ENCODE peak calls at places on chromosomes 1 and 21, in five cellular contexts. One of them, this sample, is unnamed.

GRCh38 chr1:229947968-229948367 is 119.1 kb upstream of the GALNT2 start:
- DNase-seq in AG09319: no peak
- DNase-seq in NCI-H2081: no peak
- DNase-seq in NCI-H1417: no peak
- DNase-seq in astrocyte of the spinal cord: peak
- DNase-seq in this sample: no peak

GRCh38 chr1:156129687-156130577 is 15.4 kb downstream of the LMNA start:
- DNase-seq in AG09319: peak
- DNase-seq in NCI-H2081: peak
- DNase-seq in NCI-H1417: peak
- DNase-seq in astrocyte of the spinal cord: peak
- DNase-seq in this sample: peak

GRCh38 chr1:51621161-51621560 is 4.3 kb downstream of the OSBPL9 start:
- DNase-seq in AG09319: no peak
- DNase-seq in NCI-H2081: no peak
- DNase-seq in NCI-H1417: no peak
- DNase-seq in astrocyte of the spinal cord: no peak
- DNase-seq in this sample: no peak

GRCh38 chr1:58391056-58391455 is 155.5 kb downstream of the OMA1 start:
- DNase-seq in AG09319: no peak
- DNase-seq in NCI-H2081: no peak
- DNase-seq in NCI-H1417: no peak
- DNase-seq in astrocyte of the spinal cord: no peak
- DNase-seq in this sample: no peak

GRCh38 chr1:200207711-200208126 is 180.2 kb downstream of the NR5A2 start:
- DNase-seq in AG09319: no peak
- DNase-seq in NCI-H2081: no peak
- DNase-seq in NCI-H1417: no peak
- DNase-seq in astrocyte of the spinal cord: peak
- DNase-seq in this sample: no peak

GRCh38 chr21:45302082-45303061 is 14.7 kb upstream of the POFUT2 start:
- DNase-seq in AG09319: no peak
- DNase-seq in NCI-H2081: no peak
- DNase-seq in NCI-H1417: no peak
- DNase-seq in astrocyte of the spinal cord: peak
- DNase-seq in this sample: no peak

GRCh38 chr1:43284711-43285110 is 670 bp downstream of the C1orf210 start:
- DNase-seq in AG09319: no peak
- DNase-seq in NCI-H2081: no peak
- DNase-seq in NCI-H1417: no peak
- DNase-seq in astrocyte of the spinal cord: no peak
- DNase-seq in this sample: no peak

GRCh38 chr1:159211331-159212136 is 6.9 kb downstream of the ACKR1 start:
- DNase-seq in AG09319: no peak
- DNase-seq in NCI-H2081: peak
- DNase-seq in NCI-H1417: no peak
- DNase-seq in astrocyte of the spinal cord: no peak
- DNase-seq in this sample: peak

GRCh38 chr1:62572476-62572875 is 24.8 kb upstream of the ANGPTL3 start:
- DNase-seq in AG09319: no peak
- DNase-seq in NCI-H2081: no peak
- DNase-seq in NCI-H1417: no peak
- DNase-seq in astrocyte of the spinal cord: no peak
- DNase-seq in this sample: no peak

GRCh38 chr1:44359234-44359937 is 4.3 kb upstream of the ERI3 start:
- DNase-seq in AG09319: no peak
- DNase-seq in NCI-H2081: peak
- DNase-seq in NCI-H1417: no peak
- DNase-seq in astrocyte of the spinal cord: no peak
- DNase-seq in this sample: no peak

GRCh38 chr1:147547065-147547464 is 5.8 kb downstream of the BCL9 start:
- DNase-seq in AG09319: no peak
- DNase-seq in NCI-H2081: no peak
- DNase-seq in NCI-H1417: no peak
- DNase-seq in astrocyte of the spinal cord: no peak
- DNase-seq in this sample: no peak

GRCh38 chr1:92877792-92878191 is 46.0 kb downstream of the RPL5 start:
- DNase-seq in AG09319: peak
- DNase-seq in NCI-H2081: peak
- DNase-seq in NCI-H1417: no peak
- DNase-seq in astrocyte of the spinal cord: no peak
- DNase-seq in this sample: peak

GRCh38 chr1:234256359-234256758 is 116.9 kb upstream of the COA6 start:
- DNase-seq in AG09319: no peak
- DNase-seq in NCI-H2081: no peak
- DNase-seq in NCI-H1417: no peak
- DNase-seq in astrocyte of the spinal cord: peak
- DNase-seq in this sample: no peak

GRCh38 chr21:25036775-25037174 is 570.5 kb downstream of the MRPL39 start:
- DNase-seq in AG09319: no peak
- DNase-seq in NCI-H2081: no peak
- DNase-seq in NCI-H1417: no peak
- DNase-seq in astrocyte of the spinal cord: no peak
- DNase-seq in this sample: no peak

GRCh38 chr1:203039609-203040517 is 13.6 kb downstream of the PPFIA4 start:
- DNase-seq in AG09319: no peak
- DNase-seq in NCI-H2081: peak
- DNase-seq in NCI-H1417: no peak
- DNase-seq in astrocyte of the spinal cord: no peak
- DNase-seq in this sample: peak

GRCh38 chr1:199720496-199720895 is 307.0 kb upstream of the NR5A2 start:
- DNase-seq in AG09319: no peak
- DNase-seq in NCI-H2081: peak
- DNase-seq in NCI-H1417: no peak
- DNase-seq in astrocyte of the spinal cord: no peak
- DNase-seq in this sample: no peak

GRCh38 chr1:206895320-206895719 is 1.9 kb upstream of the IL24 start:
- DNase-seq in AG09319: no peak
- DNase-seq in NCI-H2081: peak
- DNase-seq in NCI-H1417: peak
- DNase-seq in astrocyte of the spinal cord: no peak
- DNase-seq in this sample: no peak

This sample was measured in NCI-H1694 treated with DMSO at 0.1 percent for 48 hours.